ENCODE peak calls at places on chromosomes 2 and 18, in ten cellular contexts. Y, H, E, J, S, Z, W, F, L and B are unnamed samples.

GRCh38 chr2:138115664-138116063 is 151.4 kb downstream of the HNMT start:
- DNase-seq in W (peak; percentile 28), J (no peak), H (peak; percentile 65), F (peak; percentile 48), Z (no peak), Y (no peak), S (no peak), L (no peak), E (peak; percentile 42), B (no peak)

GRCh38 chr18:37571266-37571665 is 5.7 kb upstream of the CELF4 start:
- DNase-seq in Z (no peak), E (no peak), L (no peak), H (no peak), S (no peak), F (no peak), J (no peak), W (no peak), Y (no peak), B (no peak)

GRCh38 chr2:190435031-190435677 is 27.0 kb downstream of the MFSD6 start:
- DNase-seq in E (no peak), Y (no peak), J (no peak), H (no peak), L (no peak), W (no peak), S (no peak), Z (no peak), F (no peak), B (no peak)

GRCh38 chr2:191436368-191437055 is 191.3 kb downstream of the MYO1B start:
- DNase-seq in Z (no peak), S (no peak), F (no peak), E (no peak), L (no peak), J (no peak), H (no peak), Y (no peak), W (no peak), B (no peak)

GRCh38 chr2:158138255-158138654 is 36.6 kb downstream of the UPP2 start:
- DNase-seq in H (no peak), E (no peak), W (peak; percentile 16), S (no peak), J (no peak), Y (no peak), F (no peak), L (no peak), Z (no peak), B (no peak)

GRCh38 chr2:73402386-73403103 is 16.9 kb downstream of the ALMS1 start:
- DNase-seq in E (no peak), Y (no peak), F (no peak), Z (no peak), H (no peak), J (no peak), L (no peak), W (no peak), S (no peak), B (no peak)

GRCh38 chr2:229431331-229431954 is 160.4 kb upstream of the PID1 start:
- DNase-seq in Y (no peak), H (peak; percentile 56), W (peak; percentile 78), L (no peak), S (no peak), Z (no peak), J (no peak), E (peak; percentile 86), F (no peak), B (peak; percentile 65)

GRCh38 chr2:147460140-147460539 is 384.7 kb upstream of the ACVR2A start:
- DNase-seq in S (no peak), Y (peak; percentile 21), E (peak; percentile 63), L (no peak), W (peak; percentile 31), Z (no peak), J (no peak), H (peak; percentile 56), F (no peak), B (peak; percentile 53)

GRCh38 chr2:37189452-37190153 is 1.1 kb upstream of the SULT6B1 start:
- DNase-seq in F (peak; percentile 90), L (no peak), Z (no peak), W (peak; percentile 84), E (peak; percentile 68), S (peak; percentile 41), H (peak; percentile 91), J (no peak), Y (no peak), B (peak; percentile 82)

GRCh38 chr2:230640540-230641011 is 72.1 kb upstream of the CAB39 start:
- DNase-seq in L (no peak), E (no peak), S (no peak), J (no peak), Y (no peak), W (peak; percentile 86), F (peak; percentile 29), H (peak; percentile 34), Z (no peak), B (no peak)

GRCh38 chr18:62334110-62334509 is 9.0 kb downstream of the TNFRSF11A start:
- DNase-seq in F (no peak), J (no peak), E (peak; percentile 61), L (peak; percentile 53), W (peak; percentile 94), Z (no peak), Y (no peak), S (no peak), H (peak; percentile 52), B (peak; percentile 9)

GRCh38 chr2:186862869-186863709 is 14.1 kb upstream of the ZSWIM2 start:
- DNase-seq in W (peak; percentile 71), L (no peak), E (peak; percentile 70), J (no peak), Y (no peak), F (no peak), Z (no peak), H (peak; percentile 17), S (no peak), B (peak; percentile 36)

DNA sequence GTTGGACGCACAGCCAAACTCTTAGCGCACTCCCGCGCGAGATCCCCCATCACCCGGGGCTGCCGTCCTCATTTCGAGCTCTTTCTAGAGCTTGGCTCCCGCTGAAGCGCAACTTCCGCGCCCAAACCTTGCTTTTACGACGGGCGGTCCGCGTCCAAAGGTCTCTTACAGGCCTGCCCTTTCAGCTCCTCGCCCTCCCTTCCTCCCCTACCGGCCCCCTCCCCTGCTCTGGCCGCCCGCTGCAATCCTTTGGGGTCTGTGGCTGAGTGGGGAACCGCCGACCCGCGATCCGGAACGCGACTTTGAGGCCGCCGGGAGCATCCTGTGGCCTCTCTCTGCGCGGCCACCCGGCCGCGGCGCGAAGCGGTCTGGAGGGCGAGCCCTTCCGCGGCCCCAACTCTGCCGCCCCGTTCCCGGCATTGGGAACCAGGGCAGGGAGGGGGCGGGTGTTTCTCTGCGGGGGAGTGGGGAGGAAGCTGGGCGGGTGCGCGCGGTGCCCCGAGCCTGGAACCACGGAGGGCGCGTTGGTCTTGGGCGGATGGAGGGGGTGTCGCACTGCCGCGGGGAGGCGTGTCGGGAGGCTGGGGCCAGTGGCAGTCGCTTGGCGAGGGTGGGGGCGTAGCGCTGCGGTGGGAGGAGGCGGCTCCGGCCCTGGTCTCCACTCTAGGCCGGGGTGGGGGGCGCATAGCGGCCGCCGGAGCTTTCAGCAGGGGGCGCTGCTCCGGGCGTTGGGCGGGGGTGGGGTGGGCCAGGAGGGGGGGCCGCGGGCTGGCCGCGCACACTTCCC is at the start of gene GDF7:
- DNase-seq in J (peak; percentile 63), S (peak; percentile 60), Z (no peak), Y (peak; percentile 49), W (no peak), H (no peak), L (no peak), E (peak; percentile 6), F (no peak), B (no peak)
- TF ChIP-seq CTCF in J (no peak), S (peak; percentile 52), Z (no peak), Y (peak; percentile 28), W (peak; percentile 10), H (no peak), L (no peak), E (no peak), F (peak; percentile 31), B (no peak)

GRCh38 chr18:12403601-12404506 is 3.9 kb upstream of the PRELID3A start:
- DNase-seq in J (no peak), L (no peak), E (peak; percentile 92), S (no peak), H (peak; percentile 77), F (peak; percentile 88), Z (no peak), Y (no peak), W (peak; percentile 88), B (peak; percentile 84)
- H3K4me3 ChIP-seq in J (no peak overlapping the region), L (no peak overlapping the region), E (no peak overlapping the region), S (no peak overlapping the region), H (no peak overlapping the region), F (no peak overlapping the region), Z (no peak overlapping the region), Y (no peak overlapping the region), W (no peak overlapping the region), B (no peak overlapping the region)

DNA sequence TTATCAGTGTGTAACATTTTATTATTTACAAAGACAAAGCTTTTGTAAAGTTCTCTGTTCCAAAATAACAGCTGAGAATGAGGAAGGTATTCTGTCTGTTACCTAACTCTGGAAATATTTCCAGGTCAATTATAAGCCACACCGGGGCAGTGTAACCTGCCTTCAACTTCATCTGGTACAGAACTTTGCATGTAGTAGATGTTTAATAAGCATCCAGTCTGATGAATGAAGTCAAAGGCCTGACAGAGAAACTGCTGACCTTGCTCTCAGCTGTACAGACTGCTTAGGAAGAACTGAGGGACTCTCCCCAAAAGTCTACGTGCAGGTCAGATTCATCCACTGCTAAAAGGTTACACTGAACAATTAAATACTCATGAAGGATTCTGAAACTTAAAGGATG is 43.3 kb downstream of the WDFY1 start:
- DNase-seq in H (peak; percentile 21), W (peak; percentile 7), F (no peak), Y (no peak), E (no peak), J (no peak), Z (no peak), L (no peak), S (no peak), B (no peak)
- TF ChIP-seq CTCF in H (peak; percentile 15), W (peak; percentile 22), F (no peak), Y (no peak), E (no peak), J (no peak), Z (no peak), L (no peak), S (no peak), B (no peak)

GRCh38 chr18:76821356-76821874 is 942 bp upstream of the ZNF236 start:
- DNase-seq in L (no peak), Z (no peak), E (no peak), J (no peak), W (no peak), F (no peak), H (no peak), Y (no peak), S (no peak), B (no peak)

GRCh38 chr18:76822510-76823165 is at the start of gene ZNF236:
- DNase-seq in Y (peak; percentile 77), F (no peak), H (peak; percentile 67), Z (peak; percentile 68), S (peak; percentile 80), W (peak; percentile 67), L (peak; percentile 80), E (peak; percentile 70), J (peak; percentile 86), B (peak; percentile 88)

GRCh38 chr18:76817888-76818611 is 4.3 kb upstream of the ZNF236 start:
- DNase-seq in W (no peak), S (no peak), J (no peak), E (no peak), Y (no peak), F (no peak), H (no peak), Z (no peak), L (peak; percentile 41), B (no peak)

GRCh38 chr18:76821875-76822509 is 365 bp upstream of the ZNF236 start:
- DNase-seq in S (peak; percentile 55), Z (peak; percentile 68), H (peak; percentile 52), F (no peak), Y (peak; percentile 49), E (peak; percentile 50), J (peak; percentile 68), L (peak; percentile 56), W (peak; percentile 37), B (peak; percentile 59)

GRCh38 chr18:76819411-76820136 is 2.8 kb upstream of the ZNF236 start:
- DNase-seq in E (no peak), S (no peak), W (peak; percentile 32), F (no peak), L (no peak), J (no peak), Z (no peak), Y (no peak), H (no peak), B (no peak)
- H3K4me3 ChIP-seq in E (no peak overlapping the region), S (no peak overlapping the region), W (peak overlapping the region; percentile 99), F (no peak overlapping the region), L (no peak overlapping the region), J (no peak overlapping the region), Z (no peak overlapping the region), Y (no peak overlapping the region), H (no peak overlapping the region), B (no peak overlapping the region)